ENCODE peak calls at places on chromosomes 16 and 17, in six cellular contexts. One of them, this sample, is unnamed.

GRCh38 chr17:21094298-21094704 is 32.5 kb upstream of the DHRS7B start:
- DNase-seq in H1: no peak
- DNase-seq in K562: no peak
- DNase-seq in HepG2: peak
- DNase-seq in GM12878: no peak
- DNase-seq in SK-N-SH: no peak
- DNase-seq in this sample: no peak

GRCh38 chr17:63162406-63163157 is 196.5 kb downstream of the TANC2 start:
- DNase-seq in H1: no peak
- DNase-seq in K562: no peak
- DNase-seq in HepG2: no peak
- DNase-seq in GM12878: no peak
- DNase-seq in SK-N-SH: no peak
- DNase-seq in this sample: no peak

GRCh38 chr17:35236821-35237220 is 6.1 kb upstream of the SLFN5 start:
- DNase-seq in H1: no peak
- DNase-seq in K562: no peak
- DNase-seq in HepG2: no peak
- DNase-seq in GM12878: no peak
- DNase-seq in SK-N-SH: no peak
- DNase-seq in this sample: no peak

GRCh38 chr16:31138621-31139578 is 3.4 kb upstream of the PRSS8 start:
- DNase-seq in H1: peak
- DNase-seq in K562: no peak
- DNase-seq in HepG2: peak
- DNase-seq in GM12878: no peak
- DNase-seq in SK-N-SH: peak
- DNase-seq in this sample: peak

GRCh38 chr17:339193-340061 is 13.2 kb downstream of the RPH3AL start:
- DNase-seq in H1: no peak
- DNase-seq in K562: no peak
- DNase-seq in HepG2: no peak
- DNase-seq in GM12878: no peak
- DNase-seq in SK-N-SH: peak
- DNase-seq in this sample: no peak

GRCh38 chr17:46003907-46004748 is 5.1 kb downstream of the STH start:
- DNase-seq in H1: no peak
- DNase-seq in K562: no peak
- DNase-seq in HepG2: peak
- DNase-seq in GM12878: no peak
- DNase-seq in SK-N-SH: peak
- DNase-seq in this sample: no peak

GRCh38 chr17:79545251-79546005 is 65.4 kb downstream of the RBFOX3 start:
- DNase-seq in H1: no peak
- DNase-seq in K562: no peak
- DNase-seq in HepG2: no peak
- DNase-seq in GM12878: no peak
- DNase-seq in SK-N-SH: no peak
- DNase-seq in this sample: no peak

GRCh38 chr16:20517149-20517548 is 59.0 kb downstream of the ACSM2B start:
- DNase-seq in H1: no peak
- DNase-seq in K562: no peak
- DNase-seq in HepG2: no peak
- DNase-seq in GM12878: no peak
- DNase-seq in SK-N-SH: no peak
- DNase-seq in this sample: no peak

GRCh38 chr16:68612996-68613395 is 32.1 kb upstream of the CDH3 start:
- DNase-seq in H1: no peak
- DNase-seq in K562: no peak
- DNase-seq in HepG2: no peak
- DNase-seq in GM12878: no peak
- DNase-seq in SK-N-SH: no peak
- DNase-seq in this sample: no peak

GRCh38 chr16:68902376-68903345 is 59.3 kb downstream of the TANGO6 start:
- DNase-seq in H1: peak
- DNase-seq in K562: peak
- DNase-seq in HepG2: peak
- DNase-seq in GM12878: no peak
- DNase-seq in SK-N-SH: peak
- DNase-seq in this sample: peak

GRCh38 chr17:74677558-74678466 is 34.9 kb downstream of the CD300LF start:
- DNase-seq in H1: no peak
- DNase-seq in K562: no peak
- DNase-seq in HepG2: no peak
- DNase-seq in GM12878: no peak
- DNase-seq in SK-N-SH: peak
- DNase-seq in this sample: no peak

GRCh38 chr17:19539040-19539399 is 5.4 kb downstream of the SLC47A1 start:
- DNase-seq in H1: no peak
- DNase-seq in K562: no peak
- DNase-seq in HepG2: no peak
- DNase-seq in GM12878: no peak
- DNase-seq in SK-N-SH: no peak
- DNase-seq in this sample: no peak

GRCh38 chr17:46140645-46141197 is 52.5 kb downstream of the KANSL1 start:
- DNase-seq in H1: no peak
- DNase-seq in K562: no peak
- DNase-seq in HepG2: no peak
- DNase-seq in GM12878: no peak
- DNase-seq in SK-N-SH: no peak
- DNase-seq in this sample: no peak

GRCh38 chr16:66422366-66422765 is 4.7 kb upstream of the BEAN1 start:
- DNase-seq in H1: no peak
- DNase-seq in K562: no peak
- DNase-seq in HepG2: no peak
- DNase-seq in GM12878: no peak
- DNase-seq in SK-N-SH: no peak
- DNase-seq in this sample: no peak
- TF ChIP-seq YY1 in H1: no peak
- TF ChIP-seq YY1 in K562: no peak
- TF ChIP-seq YY1 in HepG2: no peak
- TF ChIP-seq YY1 in GM12878: no peak
- TF ChIP-seq YY1 in SK-N-SH: no peak
- TF ChIP-seq YY1 in this sample: no peak

GRCh38 chr17:12768267-12768666 is 21.0 kb upstream of the ARHGAP44 start:
- DNase-seq in H1: no peak
- DNase-seq in K562: no peak
- DNase-seq in HepG2: no peak
- DNase-seq in GM12878: no peak
- DNase-seq in SK-N-SH: no peak
- DNase-seq in this sample: no peak
- H2AFZ ChIP-seq in H1: no peak
- H2AFZ ChIP-seq in K562: no peak
- H2AFZ ChIP-seq in HepG2: no peak
- H2AFZ ChIP-seq in GM12878: no peak
- H2AFZ ChIP-seq in SK-N-SH: no peak
- H2AFZ ChIP-seq in this sample: no peak

DNA sequence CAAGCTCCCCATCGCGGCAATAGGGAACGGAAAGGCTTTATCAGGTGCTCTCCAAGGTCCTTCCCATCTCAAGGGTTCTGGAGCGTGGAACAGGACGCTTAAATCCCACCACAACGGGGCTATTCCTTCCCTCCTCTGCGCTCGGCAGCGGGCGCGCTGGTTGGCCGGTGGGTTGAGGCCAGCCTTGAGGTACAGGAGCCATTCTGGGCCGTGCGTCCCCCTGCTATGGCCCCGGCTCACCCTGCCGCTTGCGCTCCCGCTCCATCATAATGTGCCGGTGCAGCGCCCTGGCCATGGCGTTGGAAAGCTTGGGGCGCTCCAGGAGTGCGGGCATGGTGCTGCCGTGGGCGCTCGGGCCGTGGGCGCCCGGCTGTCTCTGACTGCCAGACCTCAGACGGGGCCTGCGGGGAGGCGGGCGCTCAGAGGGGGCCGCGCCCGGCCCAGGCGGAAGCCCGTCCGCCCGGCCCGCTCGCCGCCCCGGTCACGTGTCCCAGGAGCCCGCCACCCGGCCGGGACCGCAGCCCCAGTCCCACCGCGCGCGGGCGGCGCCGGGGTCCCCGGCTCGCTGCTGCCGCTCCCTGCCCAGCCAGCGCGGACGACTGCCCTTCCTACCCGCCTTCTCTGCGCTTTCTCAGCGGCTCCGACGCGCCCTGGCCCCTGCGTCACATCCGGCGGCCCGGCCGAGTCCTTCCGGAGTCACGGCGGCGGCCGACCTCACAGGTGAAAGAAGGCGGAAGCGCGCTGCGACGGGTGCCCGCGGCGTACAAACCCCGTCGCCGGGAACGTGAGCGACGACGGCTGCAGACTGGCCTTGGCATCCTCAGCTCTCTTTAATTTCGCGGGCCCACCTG is at the start of gene GPS2:
- DNase-seq in H1: peak
- DNase-seq in K562: peak
- DNase-seq in HepG2: peak
- DNase-seq in GM12878: no peak
- DNase-seq in SK-N-SH: peak
- DNase-seq in this sample: peak
- TF ChIP-seq YY1 in H1: no peak
- TF ChIP-seq YY1 in K562: peak
- TF ChIP-seq YY1 in HepG2: peak
- TF ChIP-seq YY1 in GM12878: peak
- TF ChIP-seq YY1 in SK-N-SH: peak
- TF ChIP-seq YY1 in this sample: peak

GRCh38 chr17:48994548-48995331 is 2.4 kb upstream of the IGF2BP1 start:
- DNase-seq in H1: no peak
- DNase-seq in K562: no peak
- DNase-seq in HepG2: no peak
- DNase-seq in GM12878: no peak
- DNase-seq in SK-N-SH: no peak
- DNase-seq in this sample: no peak

GRCh38 chr17:48990882-48991357 is 6.3 kb upstream of the IGF2BP1 start:
- DNase-seq in H1: peak
- DNase-seq in K562: peak
- DNase-seq in HepG2: no peak
- DNase-seq in GM12878: no peak
- DNase-seq in SK-N-SH: no peak
- DNase-seq in this sample: no peak

GRCh38 chr17:48995332-48995870 is 1.8 kb upstream of the IGF2BP1 start:
- DNase-seq in H1: peak
- DNase-seq in K562: peak
- DNase-seq in HepG2: no peak
- DNase-seq in GM12878: no peak
- DNase-seq in SK-N-SH: no peak
- DNase-seq in this sample: no peak

GRCh38 chr17:48993305-48993704 is 3.9 kb upstream of the IGF2BP1 start:
- DNase-seq in H1: no peak
- DNase-seq in K562: no peak
- DNase-seq in HepG2: no peak
- DNase-seq in GM12878: no peak
- DNase-seq in SK-N-SH: no peak
- DNase-seq in this sample: no peak

GRCh38 chr17:48992433-48992832 is 4.8 kb upstream of the IGF2BP1 start:
- DNase-seq in H1: no peak
- DNase-seq in K562: no peak
- DNase-seq in HepG2: no peak
- DNase-seq in GM12878: no peak
- DNase-seq in SK-N-SH: no peak
- DNase-seq in this sample: no peak
- H2AFZ ChIP-seq in H1: no peak
- H2AFZ ChIP-seq in K562: peak
- H2AFZ ChIP-seq in HepG2: no peak
- H2AFZ ChIP-seq in GM12878: no peak
- H2AFZ ChIP-seq in SK-N-SH: no peak
- H2AFZ ChIP-seq in this sample: peak

GRCh38 chr17:82528484-82529265 is 9.1 kb downstream of the FOXK2 start:
- DNase-seq in H1: no peak
- DNase-seq in K562: no peak
- DNase-seq in HepG2: no peak
- DNase-seq in GM12878: no peak
- DNase-seq in SK-N-SH: peak
- DNase-seq in this sample: peak
- TF ChIP-seq YY1 in H1: no peak
- TF ChIP-seq YY1 in K562: no peak
- TF ChIP-seq YY1 in HepG2: no peak
- TF ChIP-seq YY1 in GM12878: no peak
- TF ChIP-seq YY1 in SK-N-SH: no peak
- TF ChIP-seq YY1 in this sample: no peak

GRCh38 chr17:50288306-50288705 is 14.0 kb downstream of the TMEM92 start:
- DNase-seq in H1: no peak
- DNase-seq in K562: no peak
- DNase-seq in HepG2: no peak
- DNase-seq in GM12878: no peak
- DNase-seq in SK-N-SH: peak
- DNase-seq in this sample: no peak

GRCh38 chr17:50292465-50292864 is 18.2 kb downstream of the TMEM92 start:
- DNase-seq in H1: no peak
- DNase-seq in K562: no peak
- DNase-seq in HepG2: no peak
- DNase-seq in GM12878: no peak
- DNase-seq in SK-N-SH: no peak
- DNase-seq in this sample: no peak

GRCh38 chr17:50285941-50286340 is 11.7 kb downstream of the TMEM92 start:
- DNase-seq in H1: no peak
- DNase-seq in K562: no peak
- DNase-seq in HepG2: no peak
- DNase-seq in GM12878: no peak
- DNase-seq in SK-N-SH: no peak
- DNase-seq in this sample: no peak

GRCh38 chr17:50289268-50289667 is 15.0 kb downstream of the TMEM92 start:
- DNase-seq in H1: no peak
- DNase-seq in K562: no peak
- DNase-seq in HepG2: no peak
- DNase-seq in GM12878: no peak
- DNase-seq in SK-N-SH: no peak
- DNase-seq in this sample: no peak

DNA sequence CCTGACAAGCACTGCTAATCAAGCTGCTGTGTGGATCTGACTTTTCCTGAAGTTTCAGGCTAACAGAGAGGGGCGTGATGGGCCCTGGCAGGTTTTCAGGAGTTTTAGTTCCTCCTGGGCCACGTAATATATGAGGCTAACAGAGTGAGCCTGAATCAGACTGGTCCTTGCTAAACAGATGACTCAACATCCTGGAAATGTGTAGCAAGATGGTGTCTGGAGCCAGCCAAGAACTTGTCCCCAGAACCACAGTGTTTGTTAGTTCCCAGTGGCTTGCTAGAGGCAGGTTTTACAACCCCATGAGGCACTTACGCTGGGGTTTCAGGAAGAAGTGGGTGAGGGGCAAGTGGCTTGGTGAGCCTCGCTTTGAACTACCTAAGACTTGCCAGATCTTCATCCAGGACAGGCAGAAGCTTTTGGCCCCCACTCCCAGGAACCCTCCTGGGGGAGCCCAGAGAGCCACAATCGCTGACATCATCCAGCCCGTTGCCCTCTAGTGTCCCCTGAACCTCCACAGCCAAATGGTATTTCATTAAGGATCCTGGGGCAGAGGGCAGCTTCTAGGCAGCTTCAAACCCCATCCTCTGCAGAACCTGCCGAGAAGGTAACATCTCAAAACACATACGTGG is 15.9 kb downstream of the TMEM92 start:
- DNase-seq in H1: no peak
- DNase-seq in K562: no peak
- DNase-seq in HepG2: no peak
- DNase-seq in GM12878: no peak
- DNase-seq in SK-N-SH: no peak
- DNase-seq in this sample: peak
- H2AFZ ChIP-seq in H1: peak
- H2AFZ ChIP-seq in K562: peak
- H2AFZ ChIP-seq in HepG2: no peak
- H2AFZ ChIP-seq in GM12878: peak
- H2AFZ ChIP-seq in SK-N-SH: peak
- H2AFZ ChIP-seq in this sample: peak

GRCh38 chr16:56777533-56777932 is 47.6 kb downstream of the NUP93 start:
- DNase-seq in H1: no peak
- DNase-seq in K562: no peak
- DNase-seq in HepG2: no peak
- DNase-seq in GM12878: no peak
- DNase-seq in SK-N-SH: no peak
- DNase-seq in this sample: no peak
- TF ChIP-seq YY1 in H1: no peak
- TF ChIP-seq YY1 in K562: no peak
- TF ChIP-seq YY1 in HepG2: no peak
- TF ChIP-seq YY1 in GM12878: no peak
- TF ChIP-seq YY1 in SK-N-SH: no peak
- TF ChIP-seq YY1 in this sample: no peak

This sample was measured in HCT116.